ENCODE peak calls at places on chromosomes 16 and 17, in ten cellular contexts. T is progenitor cell of endocrine pancreas; F is substantia nigra; O is Peyer's patch; X is H54; U is stimulated activated CD4-positive, alpha-beta T cell treated with anti-CD3 and anti-CD28 coated beads, Interleukin-12 subunit alpha, Interleukin-12 subunit beta, amount 100 ng/mL, for 4 hours; N is NCI-H460; R is CD4-positive, alpha-beta memory T cell; D is hepatocyte; V is left ventricle myocardium inferior. H is an unnamed sample.

GRCh38 chr17:73304971-73305786 is 6.6 kb downstream of the CDC42EP4 start:
- DNase-seq in T (no peak), F (peak), O (no peak), X (peak), U (no peak), N (peak), R (no peak), D (peak), V (peak), H (peak)

GRCh38 chr16:23534868-23535860 is 22.0 kb downstream of the EARS2 start:
- DNase-seq in T (no peak), F (no peak), O (no peak), X (no peak), U (no peak), N (no peak), R (no peak), D (no peak), V (no peak), H (peak)

GRCh38 chr17:9368631-9369030 is 207.0 kb downstream of the STX8 start:
- DNase-seq in T (no peak), F (no peak), O (no peak), X (no peak), U (no peak), N (no peak), R (no peak), D (peak), V (no peak), H (no peak)

GRCh38 chr17:35743911-35744328 is 9.1 kb downstream of the GAS2L2 start:
- DNase-seq in T (peak), F (no peak), O (no peak), X (peak), U (no peak), N (peak), R (no peak), D (peak), V (no peak), H (peak)

GRCh38 chr16:31177136-31177535 is 2.8 kb upstream of the FUS start:
- DNase-seq in T (no peak), F (no peak), O (peak), X (no peak), U (no peak), N (no peak), R (peak), D (no peak), V (no peak), H (peak)

GRCh38 chr17:74394275-74394950 is 27.1 kb downstream of the GPR142 start:
- DNase-seq in T (no peak), F (no peak), O (no peak), X (no peak), U (no peak), N (no peak), R (no peak), D (no peak), V (no peak), H (no peak)

GRCh38 chr17:83101805-83102480 is 22.5 kb downstream of the METRNL start:
- DNase-seq in T (no peak), F (no peak), O (no peak), X (no peak), U (no peak), N (no peak), R (no peak), D (peak), V (no peak), H (peak)

GRCh38 chr17:8611135-8611534 is 19.4 kb downstream of the MYH10 start:
- DNase-seq in T (no peak), F (no peak), O (no peak), X (no peak), U (no peak), N (no peak), R (no peak), D (no peak), V (no peak), H (peak)

GRCh38 chr16:70250748-70251650 is 741 bp downstream of the EXOSC6 start:
- DNase-seq in T (no peak), F (no peak), O (peak), X (peak), U (peak), N (peak), R (peak), D (peak), V (no peak), H (peak)